ENCODE peak calls at places on chromosomes 4 and X, in five cellular contexts. One of them, this sample, is unnamed.

GRCh38 chr4:67892253-67892652 is 8.5 kb upstream of the TMPRSS11D start:
- DNase-seq in stimulated activated CD4-positive, alpha-beta T cell treated with anti-CD3 and anti-CD28 coated beads, Interleukin-12 subunit alpha, Interleukin-12 subunit beta, amount 100 ng/mL, for 4 hours: no peak
- DNase-seq in HCT116: no peak
- DNase-seq in NCI-H1436 treated with DMSO at 0.1 percent for 48 hours: no peak
- DNase-seq in ELR: no peak
- DNase-seq in this sample: no peak

GRCh38 chrX:11787564-11787963 is 29.5 kb downstream of the MSL3 start:
- DNase-seq in stimulated activated CD4-positive, alpha-beta T cell treated with anti-CD3 and anti-CD28 coated beads, Interleukin-12 subunit alpha, Interleukin-12 subunit beta, amount 100 ng/mL, for 4 hours: peak; percentile 67
- DNase-seq in HCT116: peak; percentile 10
- DNase-seq in NCI-H1436 treated with DMSO at 0.1 percent for 48 hours: no peak
- DNase-seq in ELR: peak; percentile 13
- DNase-seq in this sample: peak; percentile 7

GRCh38 chr4:122819708-122820449 is 6.8 kb upstream of the FGF2 start:
- DNase-seq in stimulated activated CD4-positive, alpha-beta T cell treated with anti-CD3 and anti-CD28 coated beads, Interleukin-12 subunit alpha, Interleukin-12 subunit beta, amount 100 ng/mL, for 4 hours: no peak
- DNase-seq in HCT116: no peak
- DNase-seq in NCI-H1436 treated with DMSO at 0.1 percent for 48 hours: no peak
- DNase-seq in ELR: peak; percentile 70
- DNase-seq in this sample: peak; percentile 62

GRCh38 chr4:7070729-7071511 is 3.1 kb upstream of the GRPEL1 start:
- DNase-seq in stimulated activated CD4-positive, alpha-beta T cell treated with anti-CD3 and anti-CD28 coated beads, Interleukin-12 subunit alpha, Interleukin-12 subunit beta, amount 100 ng/mL, for 4 hours: peak; percentile 86
- DNase-seq in HCT116: peak; percentile 79
- DNase-seq in NCI-H1436 treated with DMSO at 0.1 percent for 48 hours: no peak
- DNase-seq in ELR: peak; percentile 75
- DNase-seq in this sample: peak; percentile 72

GRCh38 chr4:113179996-113180395 is 130.5 kb downstream of the ANK2 start:
- DNase-seq in stimulated activated CD4-positive, alpha-beta T cell treated with anti-CD3 and anti-CD28 coated beads, Interleukin-12 subunit alpha, Interleukin-12 subunit beta, amount 100 ng/mL, for 4 hours: no peak
- DNase-seq in HCT116: no peak
- DNase-seq in NCI-H1436 treated with DMSO at 0.1 percent for 48 hours: no peak
- DNase-seq in ELR: peak; percentile 51
- DNase-seq in this sample: peak; percentile 3

GRCh38 chrX:134172588-134173259 is 64.3 kb upstream of the CCDC160 start:
- DNase-seq in stimulated activated CD4-positive, alpha-beta T cell treated with anti-CD3 and anti-CD28 coated beads, Interleukin-12 subunit alpha, Interleukin-12 subunit beta, amount 100 ng/mL, for 4 hours: peak; percentile 28
- DNase-seq in HCT116: no peak
- DNase-seq in NCI-H1436 treated with DMSO at 0.1 percent for 48 hours: no peak
- DNase-seq in ELR: no peak
- DNase-seq in this sample: peak; percentile 3

GRCh38 chr4:16092682-16093319 is 9.0 kb upstream of the PROM1 start:
- DNase-seq in stimulated activated CD4-positive, alpha-beta T cell treated with anti-CD3 and anti-CD28 coated beads, Interleukin-12 subunit alpha, Interleukin-12 subunit beta, amount 100 ng/mL, for 4 hours: no peak
- DNase-seq in HCT116: no peak
- DNase-seq in NCI-H1436 treated with DMSO at 0.1 percent for 48 hours: no peak
- DNase-seq in ELR: no peak
- DNase-seq in this sample: no peak

GRCh38 chrX:40284852-40285251 is 187.1 kb upstream of the BCOR start:
- DNase-seq in stimulated activated CD4-positive, alpha-beta T cell treated with anti-CD3 and anti-CD28 coated beads, Interleukin-12 subunit alpha, Interleukin-12 subunit beta, amount 100 ng/mL, for 4 hours: no peak
- DNase-seq in HCT116: no peak
- DNase-seq in NCI-H1436 treated with DMSO at 0.1 percent for 48 hours: no peak
- DNase-seq in ELR: no peak
- DNase-seq in this sample: no peak

GRCh38 chr4:10977534-10977933 is 293.0 kb upstream of the CLNK start:
- DNase-seq in stimulated activated CD4-positive, alpha-beta T cell treated with anti-CD3 and anti-CD28 coated beads, Interleukin-12 subunit alpha, Interleukin-12 subunit beta, amount 100 ng/mL, for 4 hours: no peak
- DNase-seq in HCT116: no peak
- DNase-seq in NCI-H1436 treated with DMSO at 0.1 percent for 48 hours: no peak
- DNase-seq in ELR: no peak
- DNase-seq in this sample: no peak

GRCh38 chrX:95893632-95894031 is 791.0 kb upstream of the DIAPH2 start:
- DNase-seq in stimulated activated CD4-positive, alpha-beta T cell treated with anti-CD3 and anti-CD28 coated beads, Interleukin-12 subunit alpha, Interleukin-12 subunit beta, amount 100 ng/mL, for 4 hours: no peak
- DNase-seq in HCT116: no peak
- DNase-seq in NCI-H1436 treated with DMSO at 0.1 percent for 48 hours: no peak
- DNase-seq in ELR: no peak
- DNase-seq in this sample: no peak

GRCh38 chr4:176920694-176921093 is 128.0 kb upstream of the VEGFC start:
- DNase-seq in stimulated activated CD4-positive, alpha-beta T cell treated with anti-CD3 and anti-CD28 coated beads, Interleukin-12 subunit alpha, Interleukin-12 subunit beta, amount 100 ng/mL, for 4 hours: no peak
- DNase-seq in HCT116: no peak
- DNase-seq in NCI-H1436 treated with DMSO at 0.1 percent for 48 hours: no peak
- DNase-seq in ELR: peak; percentile 87
- DNase-seq in this sample: peak; percentile 78

GRCh38 chr4:164874791-164875190 is 2.2 kb upstream of the APELA start:
- DNase-seq in stimulated activated CD4-positive, alpha-beta T cell treated with anti-CD3 and anti-CD28 coated beads, Interleukin-12 subunit alpha, Interleukin-12 subunit beta, amount 100 ng/mL, for 4 hours: no peak
- DNase-seq in HCT116: no peak
- DNase-seq in NCI-H1436 treated with DMSO at 0.1 percent for 48 hours: no peak
- DNase-seq in ELR: no peak
- DNase-seq in this sample: no peak

GRCh38 chr4:73735231-73735630 is 5.1 kb upstream of the CXCL8 start:
- DNase-seq in stimulated activated CD4-positive, alpha-beta T cell treated with anti-CD3 and anti-CD28 coated beads, Interleukin-12 subunit alpha, Interleukin-12 subunit beta, amount 100 ng/mL, for 4 hours: no peak
- DNase-seq in HCT116: no peak
- DNase-seq in NCI-H1436 treated with DMSO at 0.1 percent for 48 hours: no peak
- DNase-seq in ELR: peak; percentile 90
- DNase-seq in this sample: peak; percentile 61

GRCh38 chr4:145804134-145804533 is 124.2 kb downstream of the C4orf51 start:
- DNase-seq in stimulated activated CD4-positive, alpha-beta T cell treated with anti-CD3 and anti-CD28 coated beads, Interleukin-12 subunit alpha, Interleukin-12 subunit beta, amount 100 ng/mL, for 4 hours: no peak
- DNase-seq in HCT116: no peak
- DNase-seq in NCI-H1436 treated with DMSO at 0.1 percent for 48 hours: no peak
- DNase-seq in ELR: peak; percentile 71
- DNase-seq in this sample: peak; percentile 88

GRCh38 chrX:74514384-74514783 is 93.1 kb downstream of the SLC16A2 start:
- DNase-seq in stimulated activated CD4-positive, alpha-beta T cell treated with anti-CD3 and anti-CD28 coated beads, Interleukin-12 subunit alpha, Interleukin-12 subunit beta, amount 100 ng/mL, for 4 hours: no peak
- DNase-seq in HCT116: no peak
- DNase-seq in NCI-H1436 treated with DMSO at 0.1 percent for 48 hours: no peak
- DNase-seq in ELR: no peak
- DNase-seq in this sample: no peak